ENCODE peak calls at places on chromosomes 2 and 18, in six cellular contexts. One of them, this sample, is unnamed.

GRCh38 chr2:37625156-37625555 is 46.3 kb downstream of the CDC42EP3 start:
- DNase-seq in NCI-H187: no peak
- DNase-seq in HEK293T: no peak
- DNase-seq in stimulated activated CD4-positive, alpha-beta T cell treated with anti-CD3 and anti-CD28 coated beads, Interleukin-2, amount 100 ng/mL, for 24 hours: no peak
- DNase-seq in Jurkat, Clone E6-1: no peak
- DNase-seq in heart left ventricle: no peak
- DNase-seq in this sample: no peak

GRCh38 chr2:2832657-2833056 is 501.6 kb upstream of the MYT1L start:
- DNase-seq in NCI-H187: no peak
- DNase-seq in HEK293T: no peak
- DNase-seq in stimulated activated CD4-positive, alpha-beta T cell treated with anti-CD3 and anti-CD28 coated beads, Interleukin-2, amount 100 ng/mL, for 24 hours: no peak
- DNase-seq in Jurkat, Clone E6-1: no peak
- DNase-seq in heart left ventricle: no peak
- DNase-seq in this sample: no peak

GRCh38 chr2:212816267-212816666 is 277.7 kb upstream of the ERBB4 start:
- DNase-seq in NCI-H187: no peak
- DNase-seq in HEK293T: no peak
- DNase-seq in stimulated activated CD4-positive, alpha-beta T cell treated with anti-CD3 and anti-CD28 coated beads, Interleukin-2, amount 100 ng/mL, for 24 hours: no peak
- DNase-seq in Jurkat, Clone E6-1: no peak
- DNase-seq in heart left ventricle: no peak
- DNase-seq in this sample: no peak

GRCh38 chr2:215577356-215577755 is 141.5 kb upstream of the FN1 start:
- DNase-seq in NCI-H187: no peak
- DNase-seq in HEK293T: no peak
- DNase-seq in stimulated activated CD4-positive, alpha-beta T cell treated with anti-CD3 and anti-CD28 coated beads, Interleukin-2, amount 100 ng/mL, for 24 hours: no peak
- DNase-seq in Jurkat, Clone E6-1: no peak
- DNase-seq in heart left ventricle: no peak
- DNase-seq in this sample: no peak

GRCh38 chr2:199228887-199229819 is 228.6 kb downstream of the SATB2 start:
- DNase-seq in NCI-H187: no peak
- DNase-seq in HEK293T: no peak
- DNase-seq in stimulated activated CD4-positive, alpha-beta T cell treated with anti-CD3 and anti-CD28 coated beads, Interleukin-2, amount 100 ng/mL, for 24 hours: peak
- DNase-seq in Jurkat, Clone E6-1: peak
- DNase-seq in heart left ventricle: no peak
- DNase-seq in this sample: no peak

GRCh38 chr2:159155315-159155714 is 131.2 kb downstream of the WDSUB1 start:
- DNase-seq in NCI-H187: no peak
- DNase-seq in HEK293T: no peak
- DNase-seq in stimulated activated CD4-positive, alpha-beta T cell treated with anti-CD3 and anti-CD28 coated beads, Interleukin-2, amount 100 ng/mL, for 24 hours: no peak
- DNase-seq in Jurkat, Clone E6-1: no peak
- DNase-seq in heart left ventricle: no peak
- DNase-seq in this sample: peak

GRCh38 chr2:54478899-54479298 is 22.8 kb downstream of the SPTBN1 start:
- DNase-seq in NCI-H187: no peak
- DNase-seq in HEK293T: no peak
- DNase-seq in stimulated activated CD4-positive, alpha-beta T cell treated with anti-CD3 and anti-CD28 coated beads, Interleukin-2, amount 100 ng/mL, for 24 hours: no peak
- DNase-seq in Jurkat, Clone E6-1: no peak
- DNase-seq in heart left ventricle: no peak
- DNase-seq in this sample: no peak

GRCh38 chr2:206422493-206422892 is 20.8 kb upstream of the ADAM23 start:
- DNase-seq in NCI-H187: no peak
- DNase-seq in HEK293T: no peak
- DNase-seq in stimulated activated CD4-positive, alpha-beta T cell treated with anti-CD3 and anti-CD28 coated beads, Interleukin-2, amount 100 ng/mL, for 24 hours: no peak
- DNase-seq in Jurkat, Clone E6-1: no peak
- DNase-seq in heart left ventricle: no peak
- DNase-seq in this sample: peak

GRCh38 chr2:236928353-236929153 is 157.1 kb upstream of the COPS8 start:
- DNase-seq in NCI-H187: no peak
- DNase-seq in HEK293T: no peak
- DNase-seq in stimulated activated CD4-positive, alpha-beta T cell treated with anti-CD3 and anti-CD28 coated beads, Interleukin-2, amount 100 ng/mL, for 24 hours: no peak
- DNase-seq in Jurkat, Clone E6-1: no peak
- DNase-seq in heart left ventricle: no peak
- DNase-seq in this sample: no peak

GRCh38 chr2:203733683-203734082 is 27.2 kb downstream of the CD28 start:
- DNase-seq in NCI-H187: no peak
- DNase-seq in HEK293T: no peak
- DNase-seq in stimulated activated CD4-positive, alpha-beta T cell treated with anti-CD3 and anti-CD28 coated beads, Interleukin-2, amount 100 ng/mL, for 24 hours: no peak
- DNase-seq in Jurkat, Clone E6-1: no peak
- DNase-seq in heart left ventricle: no peak
- DNase-seq in this sample: no peak

GRCh38 chr2:132416080-132416911 is at the start of gene GPR39:
- DNase-seq in NCI-H187: peak
- DNase-seq in HEK293T: peak
- DNase-seq in stimulated activated CD4-positive, alpha-beta T cell treated with anti-CD3 and anti-CD28 coated beads, Interleukin-2, amount 100 ng/mL, for 24 hours: no peak
- DNase-seq in Jurkat, Clone E6-1: no peak
- DNase-seq in heart left ventricle: peak
- DNase-seq in this sample: peak

GRCh38 chr18:79572848-79573451 is 106.7 kb upstream of the CTDP1 start:
- DNase-seq in NCI-H187: no peak
- DNase-seq in HEK293T: no peak
- DNase-seq in stimulated activated CD4-positive, alpha-beta T cell treated with anti-CD3 and anti-CD28 coated beads, Interleukin-2, amount 100 ng/mL, for 24 hours: no peak
- DNase-seq in Jurkat, Clone E6-1: no peak
- DNase-seq in heart left ventricle: no peak
- DNase-seq in this sample: no peak

GRCh38 chr2:238700122-238700457 is 147.8 kb upstream of the TWIST2 start:
- DNase-seq in NCI-H187: no peak
- DNase-seq in HEK293T: no peak
- DNase-seq in stimulated activated CD4-positive, alpha-beta T cell treated with anti-CD3 and anti-CD28 coated beads, Interleukin-2, amount 100 ng/mL, for 24 hours: no peak
- DNase-seq in Jurkat, Clone E6-1: no peak
- DNase-seq in heart left ventricle: peak
- DNase-seq in this sample: peak

GRCh38 chr2:72956936-72957335 is 39.6 kb downstream of the EMX1 start:
- DNase-seq in NCI-H187: no peak
- DNase-seq in HEK293T: no peak
- DNase-seq in stimulated activated CD4-positive, alpha-beta T cell treated with anti-CD3 and anti-CD28 coated beads, Interleukin-2, amount 100 ng/mL, for 24 hours: no peak
- DNase-seq in Jurkat, Clone E6-1: no peak
- DNase-seq in heart left ventricle: no peak
- DNase-seq in this sample: peak

GRCh38 chr2:43312751-43313641 is 86.6 kb upstream of the ZFP36L2 start:
- DNase-seq in NCI-H187: no peak
- DNase-seq in HEK293T: no peak
- DNase-seq in stimulated activated CD4-positive, alpha-beta T cell treated with anti-CD3 and anti-CD28 coated beads, Interleukin-2, amount 100 ng/mL, for 24 hours: no peak
- DNase-seq in Jurkat, Clone E6-1: no peak
- DNase-seq in heart left ventricle: no peak
- DNase-seq in this sample: peak

This sample was measured in body of pancreas.